ENCODE peak calls at places on chromosomes 4 and X, in six cellular contexts. L, D, U, J, A and Q are unnamed samples.

GRCh38 chr4:148065069-148065468 is 333.2 kb downstream of the ARHGAP10 start:
- DNase-seq in L (no peak), D (no peak), U (no peak), J (no peak), A (no peak), Q (no peak)

GRCh38 chrX:111363741-111364140 is 48.3 kb downstream of the DCX start:
- DNase-seq in L (no peak), D (no peak), U (no peak), J (no peak), A (no peak), Q (no peak)

GRCh38 chr4:3241905-3242304 is 7.1 kb upstream of the MSANTD1 start:
- DNase-seq in L (peak; percentile 45), D (no peak), U (no peak), J (no peak), A (no peak), Q (no peak)

GRCh38 chrX:24982306-24982965 is 33.3 kb downstream of the ARX start:
- DNase-seq in L (no peak), D (no peak), U (no peak), J (no peak), A (no peak), Q (no peak)

GRCh38 chr4:1952046-1952700 is 56.6 kb downstream of the NELFA start:
- DNase-seq in L (no peak), D (no peak), U (no peak), J (no peak), A (no peak), Q (no peak)

GRCh38 chr4:184649971-184650855 is 675 bp downstream of the PRIMPOL start:
- DNase-seq in L (peak; percentile 33), D (no peak), U (no peak), J (peak; percentile 37), A (peak; percentile 71), Q (peak; percentile 71)

GRCh38 chr4:38894340-38894982 is 26.9 kb downstream of the FAM114A1 start:
- DNase-seq in L (no peak), D (no peak), U (no peak), J (no peak), A (no peak), Q (no peak)

GRCh38 chr4:124334119-124334518 is 378.4 kb downstream of the ANKRD50 start:
- DNase-seq in L (peak; percentile 65), D (peak; percentile 14), U (no peak), J (peak; percentile 27), A (peak; percentile 88), Q (peak; percentile 33)

GRCh38 chr4:54099959-54100606 is at the start of gene GSX2:
- DNase-seq in L (no peak), D (no peak), U (peak; percentile 53), J (no peak), A (no peak), Q (no peak)

GRCh38 chr4:171025776-171026175 is 787.4 kb upstream of the GALNTL6 start:
- DNase-seq in L (no peak), D (no peak), U (no peak), J (no peak), A (no peak), Q (no peak)

GRCh38 chrX:41846714-41847113 is 76.6 kb downstream of the CASK start:
- DNase-seq in L (no peak), D (no peak), U (no peak), J (no peak), A (no peak), Q (no peak)

GRCh38 chr4:148091896-148092295 is 350.3 kb downstream of the NR3C2 start:
- DNase-seq in L (no peak), D (no peak), U (no peak), J (no peak), A (no peak), Q (no peak)

GRCh38 chrX:11580789-11581188 is 84.9 kb downstream of the ARHGAP6 start:
- DNase-seq in L (no peak), D (no peak), U (no peak), J (no peak), A (no peak), Q (no peak)

GRCh38 chr4:13484045-13484748 is at the start of gene RAB28:
- DNase-seq in L (peak; percentile 98), D (peak; percentile 51), U (peak; percentile 97), J (peak; percentile 96), A (peak; percentile 93), Q (peak; percentile 97)
- TF ChIP-seq POLR2A in L (peak; percentile 38), D (peak; percentile 55), U (peak; percentile 53), J (no peak), A (no peak), Q (peak; percentile 44)

GRCh38 chr4:88753658-88754431 is 56.2 kb upstream of the NAP1L5 start:
- DNase-seq in L (no peak), D (no peak), U (no peak), J (no peak), A (no peak), Q (no peak)
- TF ChIP-seq POLR2A in L (no peak), D (no peak), U (peak; percentile 77), J (no peak), A (no peak), Q (no peak)

GRCh38 chr4:155220025-155220424 is 11.6 kb downstream of the NPY2R start:
- DNase-seq in L (no peak), D (no peak), U (no peak), J (no peak), A (no peak), Q (no peak)
- TF ChIP-seq POLR2A in L (no peak), D (no peak), U (no peak), J (no peak), A (no peak), Q (no peak)

DNA sequence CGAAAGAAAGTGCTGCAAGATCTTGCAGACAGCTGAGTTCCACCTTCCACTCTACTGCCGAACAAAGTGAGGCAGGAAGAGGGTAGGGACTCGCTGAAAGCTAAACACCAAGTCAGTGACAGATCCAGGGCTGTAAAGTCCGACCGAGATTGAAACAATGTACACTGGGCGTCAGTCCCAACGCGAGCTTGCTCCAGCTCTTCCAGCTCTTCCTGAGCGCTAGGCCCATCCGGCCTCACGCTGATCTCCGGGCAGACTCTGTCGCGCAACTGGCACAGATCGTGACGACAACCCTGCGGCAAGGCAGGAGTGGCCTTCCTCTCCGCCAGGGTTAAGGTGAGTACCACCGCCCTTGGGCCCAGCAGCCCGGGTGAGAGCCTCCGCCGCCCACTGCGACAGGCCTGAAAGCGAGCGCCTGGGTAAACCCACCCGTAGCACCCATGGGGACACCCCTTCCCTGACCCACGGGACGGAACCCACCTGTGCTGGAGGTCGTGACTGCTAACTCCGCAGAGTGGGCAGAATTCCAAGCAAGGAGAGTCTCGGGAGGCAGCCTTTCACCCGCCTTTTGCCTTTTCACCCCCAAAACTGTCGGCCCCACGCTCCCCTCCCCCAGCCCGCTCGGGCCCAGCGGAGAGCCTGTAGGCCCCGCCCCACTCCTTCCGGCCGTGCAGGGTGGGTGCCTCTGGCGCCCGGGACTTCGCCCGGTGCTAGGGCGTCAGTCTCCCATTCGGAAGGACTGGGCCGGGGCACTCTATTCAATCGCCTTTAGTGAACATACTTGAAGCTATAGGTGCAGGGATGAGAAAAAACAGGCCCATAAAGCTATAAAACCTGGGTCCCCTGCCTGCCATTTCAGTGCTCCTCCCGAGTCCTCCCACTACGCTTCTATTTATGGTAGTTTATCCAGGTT is at the start of gene TMLHE:
- DNase-seq in L (peak; percentile 76), D (peak; percentile 45), U (peak; percentile 81), J (peak; percentile 73), A (peak; percentile 75), Q (peak; percentile 78)
- TF ChIP-seq POLR2A in L (no peak), D (peak; percentile 54), U (peak; percentile 47), J (no peak), A (peak; percentile 30), Q (peak; percentile 55)

DNA sequence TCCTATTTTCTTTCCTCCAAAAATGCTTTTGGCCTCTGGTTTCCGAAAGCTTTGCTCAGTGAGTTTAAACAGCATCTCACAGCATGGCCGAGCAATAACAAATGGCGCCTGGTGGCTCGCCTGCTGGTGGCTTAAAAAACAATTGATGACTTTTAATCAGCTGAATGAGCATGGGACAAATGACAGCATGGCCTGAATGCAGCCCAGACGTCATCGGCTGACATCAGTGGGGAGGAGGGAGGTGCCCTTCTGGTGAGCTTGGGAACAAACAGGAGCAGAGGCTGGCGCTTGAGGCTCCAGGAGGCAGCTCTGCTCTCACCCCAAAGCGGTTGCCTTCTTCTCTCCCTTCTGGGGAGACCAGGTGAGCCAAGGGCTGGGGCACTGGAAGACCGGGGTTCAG is 286.4 kb downstream of the BCOR start:
- DNase-seq in L (no peak), D (no peak), U (no peak), J (no peak), A (no peak), Q (no peak)
- TF ChIP-seq POLR2A in L (no peak), D (no peak), U (no peak), J (no peak), A (no peak), Q (no peak)

GRCh38 chr4:23889814-23890269 is at the start of gene PPARGC1A:
- DNase-seq in L (peak; percentile 85), D (no peak), U (peak; percentile 82), J (peak; percentile 95), A (no peak), Q (no peak)

GRCh38 chr4:23887173-23887572 is 2.7 kb downstream of the PPARGC1A start:
- DNase-seq in L (no peak), D (no peak), U (no peak), J (no peak), A (no peak), Q (no peak)

GRCh38 chr4:23887989-23888388 is 1.9 kb downstream of the PPARGC1A start:
- DNase-seq in L (peak; percentile 40), D (no peak), U (peak; percentile 61), J (peak; percentile 59), A (no peak), Q (no peak)

GRCh38 chr4:23889368-23889767 is 479 bp downstream of the PPARGC1A start:
- DNase-seq in L (no peak), D (no peak), U (no peak), J (no peak), A (no peak), Q (no peak)

GRCh38 chr4:23888421-23889319 is 1.2 kb downstream of the PPARGC1A start:
- DNase-seq in L (peak; percentile 39), D (no peak), U (peak; percentile 72), J (peak; percentile 57), A (no peak), Q (no peak)
- TF ChIP-seq POLR2A in L (no peak), D (no peak), U (peak; percentile 62), J (no peak), A (no peak), Q (no peak)